ENCODE peak calls at places on chromosomes 7 and 10, in seven cellular contexts. B is DMS 273 treated with DMSO at 0.1 percent for 48 hours; O is HEK293T; G is pancreas; W is stimulated activated CD8-positive, alpha-beta memory T cell treated with anti-CD3 and anti-CD28 coated beads, Interleukin-2, amount 100 ng/mL, for 1 hour; C is NCI-H1694 treated with DMSO at 0.1 percent for 48 hours; K is AG04450. Y is an unnamed sample.

GRCh38 chr7:1120791-1121190 is 32.9 kb downstream of the GPER1 start:
- DNase-seq in B (no peak), O (no peak), G (no peak), W (no peak), C (no peak), K (no peak), Y (no peak)

GRCh38 chr7:42833411-42833810 is 78.5 kb downstream of the C7orf25 start:
- DNase-seq in B (no peak), O (no peak), G (no peak), W (no peak), C (no peak), K (no peak), Y (no peak)

GRCh38 chr7:40680657-40681056 is 545.9 kb downstream of the SUGCT start:
- DNase-seq in B (peak), O (peak), G (no peak), W (no peak), C (peak), K (no peak), Y (no peak)

GRCh38 chr7:65951837-65952578 is 30.0 kb downstream of the GUSB start:
- DNase-seq in B (no peak), O (no peak), G (no peak), W (no peak), C (no peak), K (no peak), Y (no peak)

GRCh38 chr10:112360308-112361270 is 13.3 kb upstream of the ACSL5 start:
- DNase-seq in B (no peak), O (no peak), G (no peak), W (no peak), C (no peak), K (no peak), Y (no peak)

GRCh38 chr7:115356139-115356746 is 434.3 kb downstream of the MDFIC start:
- DNase-seq in B (no peak), O (peak), G (no peak), W (no peak), C (peak), K (no peak), Y (peak)

GRCh38 chr10:97676770-97677581 is 10.1 kb downstream of the AVPI1 start:
- DNase-seq in B (no peak), O (peak), G (no peak), W (no peak), C (peak), K (no peak), Y (no peak)

GRCh38 chr10:22754298-22754697 is 39.9 kb upstream of the PIP4K2A start:
- DNase-seq in B (no peak), O (no peak), G (no peak), W (no peak), C (no peak), K (no peak), Y (no peak)

GRCh38 chr7:29229946-29230345 is 35.4 kb downstream of the CHN2 start:
- DNase-seq in B (no peak), O (no peak), G (no peak), W (no peak), C (no peak), K (no peak), Y (no peak)

GRCh38 chr10:110566472-110567200 is 859 bp upstream of the SMC3 start:
- DNase-seq in B (no peak), O (peak), G (no peak), W (no peak), C (peak), K (no peak), Y (no peak)

GRCh38 chr7:122520961-122521555 is 177.9 kb downstream of the RNF133 start:
- DNase-seq in B (no peak), O (no peak), G (no peak), W (no peak), C (no peak), K (no peak), Y (no peak)

Y was measured in fibroblast of the conjunctiva.